ENCODE peak calls at places on chromosomes 2 and 18, in eight cellular contexts. F is AG10803, G is fibroblast of mammary gland, P is GM23248, S is EH, A is neural crest cell, T is AG20443, X is HFF-Myc. D is an unnamed sample.

GRCh38 chr2:98479959-98480524 is 35.4 kb downstream of the INPP4A start:
- DNase-seq in F (peak), X (no peak), P (peak), A (no peak), G (peak), S (peak), T (peak), D (peak)

GRCh38 chr2:46269545-46270273 is 27.5 kb upstream of the EPAS1 start:
- DNase-seq in P (peak), T (no peak), S (peak), F (peak), G (peak), X (no peak), A (no peak), D (no peak)

GRCh38 chr18:79560042-79560860 is 119.4 kb upstream of the CTDP1 start:
- DNase-seq in X (no peak), T (no peak), S (no peak), P (no peak), A (no peak), F (no peak), G (no peak), D (no peak)

GRCh38 chr2:26720322-26721166 is 28.0 kb downstream of the KCNK3 start:
- DNase-seq in F (peak), S (peak), T (peak), A (no peak), G (peak), P (peak), X (no peak), D (peak)

GRCh38 chr2:68721482-68722071 is 13.0 kb upstream of the ARHGAP25 start:
- DNase-seq in G (no peak), S (no peak), A (no peak), X (no peak), F (no peak), T (no peak), P (no peak), D (no peak)

GRCh38 chr2:170817999-170818293 is 1.3 kb downstream of the GAD1 start:
- DNase-seq in A (no peak), T (peak), P (no peak), G (no peak), X (no peak), S (no peak), F (peak), D (peak)

GRCh38 chr18:47683774-47684173 is 246.7 kb downstream of the SMAD2 start:
- DNase-seq in P (no peak), X (no peak), S (no peak), F (no peak), G (peak), A (no peak), T (no peak), D (no peak)

GRCh38 chr18:11279461-11279860 is 130.1 kb upstream of the PIEZO2 start:
- DNase-seq in G (no peak), A (no peak), X (no peak), S (no peak), P (no peak), F (no peak), T (no peak), D (no peak)

GRCh38 chr2:165745916-165746315 is 48.1 kb downstream of the GALNT3 start:
- DNase-seq in G (peak), T (peak), F (peak), X (no peak), P (peak), A (no peak), S (peak), D (no peak)

GRCh38 chr2:169933124-169933711 is 106.0 kb downstream of the UBR3 start:
- DNase-seq in P (peak), F (peak), T (peak), X (no peak), S (peak), G (peak), A (no peak), D (no peak)

GRCh38 chr2:45643095-45643494 is 8.4 kb upstream of the PRKCE start:
- DNase-seq in P (peak), G (no peak), X (no peak), S (peak), A (peak), T (no peak), F (no peak), D (no peak)

GRCh38 chr2:241956521-241957110 is 87.1 kb downstream of the RTP5 start:
- DNase-seq in T (no peak), A (no peak), F (no peak), G (no peak), P (no peak), X (no peak), S (no peak), D (no peak)

GRCh38 chr2:126886201-126886905 is 12.3 kb upstream of the TEX51 start:
- DNase-seq in G (peak), F (peak), X (peak), T (peak), P (peak), S (peak), A (peak), D (peak)

GRCh38 chr2:72138921-72139381 is 8.7 kb downstream of the CYP26B1 start:
- DNase-seq in T (peak), P (no peak), S (no peak), F (peak), A (no peak), X (no peak), G (no peak), D (no peak)

GRCh38 chr18:63758616-63759015 is 16.6 kb upstream of the SERPINB7 start:
- DNase-seq in X (no peak), F (no peak), T (no peak), G (no peak), P (no peak), S (no peak), A (no peak), D (no peak)

GRCh38 chr2:240598311-240598911 is 11.9 kb downstream of the CAPN10 start:
- DNase-seq in P (no peak), S (no peak), G (no peak), A (no peak), T (no peak), F (no peak), X (no peak), D (no peak)

GRCh38 chr18:8607776-8608682 is 1.2 kb upstream of the RAB12 start:
- DNase-seq in F (peak), T (no peak), S (peak), A (no peak), G (peak), X (no peak), P (peak), D (no peak)

GRCh38 chr2:237743561-237744269 is 54.9 kb upstream of the RBM44 start:
- DNase-seq in F (peak), G (peak), T (peak), S (peak), P (peak), A (no peak), X (no peak), D (peak)

GRCh38 chr2:140502951-140503630 is 1627.7 kb downstream of the LRP1B start:
- DNase-seq in X (no peak), F (peak), A (no peak), G (peak), T (peak), P (peak), S (peak), D (no peak)

GRCh38 chr18:67302043-67302442 is 214.5 kb downstream of the DSEL start:
- DNase-seq in S (peak), P (peak), A (no peak), T (no peak), G (peak), F (peak), X (no peak), D (no peak)

GRCh38 chr2:150191349-150191748 is 296.1 kb downstream of the RND3 start:
- DNase-seq in F (peak), A (no peak), P (peak), S (peak), T (peak), G (peak), X (peak), D (peak)

GRCh38 chr2:206531996-206532543 is 88.7 kb downstream of the ADAM23 start:
- DNase-seq in X (no peak), G (peak), T (peak), A (no peak), P (peak), S (peak), F (peak), D (peak)

GRCh38 chr2:146826388-146826787 is 1018.4 kb upstream of the ACVR2A start:
- DNase-seq in A (no peak), X (no peak), P (no peak), G (no peak), F (no peak), T (no peak), S (no peak), D (no peak)

GRCh38 chr2:95281786-95282185 is 7.5 kb downstream of the PROM2 start:
- DNase-seq in X (no peak), S (no peak), G (no peak), F (no peak), T (no peak), P (no peak), A (no peak), D (no peak)

D was measured in adrenal gland.